ENCODE peak calls at places on chromosomes 12 and 14, in seven cellular contexts. Y, L, E, N, S, C and D are unnamed samples.

GRCh38 chr12:3336606-3337311 is 154.2 kb upstream of the PRMT8 start:
- DNase-seq in S (no peak), Y (no peak), C (no peak), L (no peak), N (peak), E (no peak), D (peak)

GRCh38 chr14:79332504-79333197 is 878.7 kb downstream of the DIO2 start:
- DNase-seq in N (no peak), E (no peak), L (no peak), S (no peak), C (no peak), Y (no peak), D (no peak)

GRCh38 chr14:94823556-94824341 is 53.8 kb upstream of the GSC start:
- DNase-seq in E (no peak), N (no peak), S (peak), C (peak), L (no peak), Y (no peak), D (no peak)

GRCh38 chr12:45439039-45439438 is 223.1 kb downstream of the ANO6 start:
- DNase-seq in E (no peak), L (no peak), C (no peak), S (no peak), N (no peak), Y (no peak), D (no peak)

GRCh38 chr12:9794484-9795063 is 32.7 kb upstream of the KLRF1 start:
- DNase-seq in E (no peak), Y (no peak), S (no peak), L (no peak), N (no peak), C (no peak), D (no peak)

GRCh38 chr12:56071648-56072047 is 8.3 kb upstream of the ERBB3 start:
- DNase-seq in S (no peak), Y (no peak), C (peak), E (no peak), N (no peak), L (no peak), D (no peak)

GRCh38 chr14:22977684-22978486 is 4.5 kb downstream of the AJUBA start:
- DNase-seq in E (no peak), Y (peak), C (peak), S (peak), L (peak), N (no peak), D (no peak)

GRCh38 chr12:48795550-48796455 is 6.9 kb upstream of the ADCY6 start:
- DNase-seq in L (peak), Y (peak), N (no peak), S (peak), E (peak), C (peak), D (peak)

GRCh38 chr14:24437020-24437735 is 5.4 kb downstream of the SDR39U1 start:
- DNase-seq in E (no peak), C (no peak), L (no peak), S (no peak), N (no peak), Y (no peak), D (no peak)

GRCh38 chr12:58915634-58916033 is 4.7 kb downstream of the LRIG3 start:
- DNase-seq in L (no peak), E (no peak), S (no peak), N (no peak), C (peak), Y (no peak), D (no peak)

GRCh38 chr12:90342081-90342480 is 612.9 kb downstream of the CCER1 start:
- DNase-seq in S (no peak), E (no peak), L (no peak), N (no peak), C (peak), Y (no peak), D (no peak)